ENCODE peak calls at places on chromosomes 12 and 14, in six cellular contexts. O, D, J, B, N and R are unnamed samples. For H3K9me3, the result is how much of the 10 kb centered on the place peaks cover.

GRCh38 chr14:73732006-73732405 is 17.8 kb upstream of the PNMA1 start:
- DNase-seq in O (no peak), N (no peak), D (no peak), J (no peak), B (no peak), R (no peak)

GRCh38 chr12:102879144-102879763 is 37.8 kb downstream of the PAH start:
- DNase-seq in O (peak), D (peak), B (no peak), J (no peak), N (no peak), R (peak)

GRCh38 chr12:118061011-118061875 is at the start of gene WSB2:
- DNase-seq in D (peak), J (peak), O (peak), N (peak), B (peak), R (peak)

GRCh38 chr12:25785164-25785563 is 173.3 kb upstream of the RASSF8 start:
- DNase-seq in B (no peak), O (no peak), D (no peak), J (no peak), N (no peak), R (no peak)

GRCh38 chr14:100213956-100214767 is 24.8 kb upstream of the YY1 start:
- DNase-seq in N (peak), B (peak), J (peak), O (peak), D (peak), R (peak)

GRCh38 chr14:100783630-100784321 is 42.1 kb upstream of the MEG3 start:
- DNase-seq in B (no peak), O (no peak), D (no peak), N (no peak), J (no peak), R (no peak)

GRCh38 chr14:100304825-100305445 is 1.3 kb downstream of the SLC25A29 start:
- DNase-seq in J (no peak), N (no peak), D (peak), B (peak), O (peak), R (peak)

GRCh38 chr14:101186544-101186943 is 283.0 kb upstream of the RTL1 start:
- DNase-seq in D (no peak), N (peak), O (no peak), B (peak), J (no peak), R (no peak)

GRCh38 chr12:47276253-47277070 is 196.7 kb upstream of the AMIGO2 start:
- DNase-seq in D (peak), J (peak), O (peak), N (no peak), B (no peak), R (no peak)

GRCh38 chr12:65123435-65124063 is 2.4 kb upstream of the WIF1 start:
- DNase-seq in J (no peak), N (no peak), D (no peak), B (no peak), O (peak), R (peak)

GRCh38 chr14:98953544-98954346 is 318.3 kb downstream of the BCL11B start:
- DNase-seq in O (no peak), N (peak), B (peak), J (no peak), D (peak), R (peak)

GRCh38 chr12:13204428-13204827 is 7.9 kb downstream of the EMP1 start:
- DNase-seq in D (no peak), J (no peak), N (no peak), O (peak), B (no peak), R (no peak)

GRCh38 chr12:118102070-118102469 is 1.7 kb downstream of the VSIG10 start:
- DNase-seq in D (no peak), J (no peak), B (no peak), O (peak), N (peak), R (peak)

GRCh38 chr12:99959549-99960170 is 25.1 kb downstream of the ANKS1B start:
- DNase-seq in O (no peak), B (no peak), N (no peak), D (no peak), J (no peak), R (no peak)

GRCh38 chr14:30223385-30223785 is 295.7 kb upstream of the PRKD1 start:
- DNase-seq in J (no peak), N (peak), D (peak), B (peak), O (peak), R (peak)

GRCh38 chr12:34363050-34363673 is 340.9 kb downstream of the ALG10 start:
- DNase-seq in O (no peak), D (no peak), B (no peak), N (no peak), J (no peak), R (no peak)
- H3K9me3 ChIP-seq in O (under half), D (under half), B (under half), N (half or more), J (half or more), R (half or more)

GRCh38 chr14:88007608-88008007 is 2.7 kb downstream of the GPR65 start:
- DNase-seq in N (no peak), J (no peak), D (no peak), O (no peak), B (no peak), R (no peak)
- TF ChIP-seq POLR2A in N (no peak), J (no peak), D (no peak), O (no peak), B (no peak), R (no peak)

GRCh38 chr14:63596998-63597658 is 44.5 kb downstream of the WDR89 start:
- DNase-seq in O (no peak), B (no peak), D (no peak), J (no peak), N (no peak), R (no peak)

GRCh38 chr14:63598821-63599220 is 42.9 kb downstream of the WDR89 start:
- DNase-seq in O (no peak), J (no peak), B (no peak), N (no peak), D (no peak), R (no peak)

DNA sequence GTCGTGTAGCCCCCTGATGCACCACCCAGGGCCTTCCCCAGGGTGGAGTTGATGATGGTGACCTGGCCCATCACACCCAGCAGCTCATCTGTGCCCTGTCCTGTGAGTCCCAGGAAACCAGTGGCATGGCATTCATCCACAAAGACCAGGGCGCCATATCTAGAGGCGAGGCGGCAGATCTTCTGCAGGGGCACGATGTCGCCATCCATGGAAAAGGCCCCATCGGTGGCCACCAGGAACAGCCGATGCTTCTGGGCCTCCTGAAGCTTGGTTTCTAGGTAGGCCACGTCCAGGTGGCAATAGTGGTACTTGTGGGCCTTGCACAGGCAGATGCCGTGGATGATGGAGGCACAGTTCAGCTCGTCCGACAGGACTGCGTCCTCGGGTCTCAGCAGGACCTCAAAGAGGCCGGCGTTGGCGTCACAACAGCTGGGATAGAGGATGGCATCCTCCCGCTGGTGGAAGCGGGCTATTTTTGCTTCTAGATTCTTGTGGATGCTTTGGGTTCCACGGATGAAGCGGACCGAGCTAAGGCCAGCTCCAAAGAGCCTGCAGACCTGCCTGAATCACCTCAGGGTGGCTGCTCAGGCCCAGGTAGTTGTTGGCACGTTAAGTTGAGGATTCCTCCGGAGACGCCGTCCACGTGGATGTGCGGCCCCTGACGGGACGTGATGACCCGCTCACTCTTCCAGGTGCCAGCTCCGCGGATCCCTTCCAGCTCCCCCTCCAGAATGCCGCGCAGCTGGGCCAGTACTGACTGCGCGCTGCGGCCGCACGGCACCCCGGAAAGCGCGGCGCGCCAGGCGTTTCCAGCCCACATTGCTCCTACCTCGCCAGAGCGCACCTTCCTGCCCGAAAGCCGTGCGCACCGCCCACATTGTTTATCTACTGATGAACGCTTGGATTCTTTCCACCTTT is 47.0 kb downstream of the WDR89 start:
- DNase-seq in O (no peak), J (no peak), D (no peak), N (no peak), B (no peak), R (no peak)
- H3K9me3 ChIP-seq in O (under half), J (under half), D (under half), N (under half), B (under half), R (under half)

GRCh38 chr14:97703006-97703760 is 906.0 kb downstream of the VRK1 start:
- DNase-seq in N (no peak), J (no peak), O (no peak), B (no peak), D (no peak), R (no peak)

GRCh38 chr14:97699026-97699425 is 901.8 kb downstream of the VRK1 start:
- DNase-seq in D (no peak), O (no peak), B (no peak), J (no peak), N (no peak), R (no peak)

GRCh38 chr14:97692084-97692483 is 894.9 kb downstream of the VRK1 start:
- DNase-seq in O (no peak), B (no peak), J (no peak), N (no peak), D (no peak), R (no peak)

DNA sequence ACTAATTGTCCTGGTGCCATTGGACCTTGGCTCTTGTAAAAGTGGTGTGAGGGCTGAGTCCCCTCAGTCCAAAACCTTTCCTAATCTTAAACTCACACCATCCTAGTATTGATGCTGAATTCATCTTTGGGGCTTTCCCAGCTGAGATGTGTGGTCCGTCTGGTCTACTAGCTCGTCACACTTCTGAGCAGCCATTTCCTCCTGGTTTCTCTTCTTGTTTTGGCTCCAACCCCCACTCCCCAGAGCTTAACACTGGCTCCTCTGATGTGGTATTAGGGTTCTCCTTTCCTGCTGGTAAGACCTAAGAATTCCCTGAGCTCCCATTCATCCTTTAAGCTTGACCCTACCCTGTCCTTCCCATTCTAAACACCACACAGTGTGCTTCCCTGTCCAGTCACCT is 900.6 kb downstream of the VRK1 start:
- DNase-seq in N (no peak), J (no peak), O (no peak), B (no peak), D (no peak), R (no peak)
- TF ChIP-seq POLR2A in N (no peak), J (no peak), O (no peak), B (no peak), D (no peak), R (no peak)

GRCh38 chr12:132291402-132292175 is 37.8 kb downstream of the GALNT9 start:
- DNase-seq in J (no peak), O (no peak), B (no peak), D (no peak), N (no peak), R (no peak)
- H3K9me3 ChIP-seq in J (under half), O (under half), B (under half), D (under half), N (under half), R (under half)